ENCODE peak calls at places on chromosomes 11 and 22, in eight cellular contexts. One of them, this sample, is unnamed.

GRCh38 chr22:27309713-27310112 is 491.8 kb downstream of the MN1 start:
- DNase-seq in colonic mucosa: no peak
- DNase-seq in iris pigment epithelial cell: no peak
- DNase-seq in upper lobe of right lung: no peak
- DNase-seq in GM23338: no peak
- DNase-seq in uterus: no peak
- DNase-seq in A172: no peak
- DNase-seq in NCI-H146: no peak
- DNase-seq in this sample: no peak

GRCh38 chr11:19510468-19510867 is 202.2 kb upstream of the NAV2 start:
- DNase-seq in colonic mucosa: no peak
- DNase-seq in iris pigment epithelial cell: no peak
- DNase-seq in upper lobe of right lung: no peak
- DNase-seq in GM23338: no peak
- DNase-seq in uterus: no peak
- DNase-seq in A172: no peak
- DNase-seq in NCI-H146: no peak
- DNase-seq in this sample: no peak

GRCh38 chr11:45107051-45107450 is 39.4 kb upstream of the PRDM11 start:
- DNase-seq in colonic mucosa: no peak
- DNase-seq in iris pigment epithelial cell: no peak
- DNase-seq in upper lobe of right lung: no peak
- DNase-seq in GM23338: no peak
- DNase-seq in uterus: no peak
- DNase-seq in A172: no peak
- DNase-seq in NCI-H146: no peak
- DNase-seq in this sample: no peak

GRCh38 chr22:49488943-49489342 is 338.7 kb downstream of the BRD1 start:
- DNase-seq in colonic mucosa: no peak
- DNase-seq in iris pigment epithelial cell: no peak
- DNase-seq in upper lobe of right lung: no peak
- DNase-seq in GM23338: no peak
- DNase-seq in uterus: no peak
- DNase-seq in A172: no peak
- DNase-seq in NCI-H146: no peak
- DNase-seq in this sample: no peak

GRCh38 chr11:1391165-1392010 is 1.7 kb downstream of the BRSK2 start:
- DNase-seq in colonic mucosa: no peak
- DNase-seq in iris pigment epithelial cell: no peak
- DNase-seq in upper lobe of right lung: no peak
- DNase-seq in GM23338: peak; percentile 69
- DNase-seq in uterus: no peak
- DNase-seq in A172: no peak
- DNase-seq in NCI-H146: peak; percentile 45
- DNase-seq in this sample: no peak

GRCh38 chr11:118002541-118003019 is 16.4 kb downstream of the IL10RA start:
- DNase-seq in colonic mucosa: peak; percentile 47
- DNase-seq in iris pigment epithelial cell: no peak
- DNase-seq in upper lobe of right lung: no peak
- DNase-seq in GM23338: peak; percentile 35
- DNase-seq in uterus: peak; percentile 75
- DNase-seq in A172: no peak
- DNase-seq in NCI-H146: no peak
- DNase-seq in this sample: no peak

GRCh38 chr22:28268845-28269244 is 349.8 kb upstream of the PITPNB start:
- DNase-seq in colonic mucosa: no peak
- DNase-seq in iris pigment epithelial cell: no peak
- DNase-seq in upper lobe of right lung: no peak
- DNase-seq in GM23338: no peak
- DNase-seq in uterus: no peak
- DNase-seq in A172: no peak
- DNase-seq in NCI-H146: no peak
- DNase-seq in this sample: no peak

GRCh38 chr22:18048441-18048898 is 24.1 kb upstream of the MICAL3 start:
- DNase-seq in colonic mucosa: peak; percentile 36
- DNase-seq in iris pigment epithelial cell: peak; percentile 70
- DNase-seq in upper lobe of right lung: peak; percentile 60
- DNase-seq in GM23338: no peak
- DNase-seq in uterus: peak; percentile 41
- DNase-seq in A172: no peak
- DNase-seq in NCI-H146: no peak
- DNase-seq in this sample: peak; percentile 71

GRCh38 chr22:30000566-30000965 is 79.7 kb upstream of the HORMAD2 start:
- DNase-seq in colonic mucosa: no peak
- DNase-seq in iris pigment epithelial cell: peak; percentile 69
- DNase-seq in upper lobe of right lung: no peak
- DNase-seq in GM23338: no peak
- DNase-seq in uterus: no peak
- DNase-seq in A172: no peak
- DNase-seq in NCI-H146: no peak
- DNase-seq in this sample: no peak

GRCh38 chr22:22993184-22993583 is 77.1 kb upstream of the GNAZ start:
- DNase-seq in colonic mucosa: peak; percentile 32
- DNase-seq in iris pigment epithelial cell: no peak
- DNase-seq in upper lobe of right lung: no peak
- DNase-seq in GM23338: no peak
- DNase-seq in uterus: no peak
- DNase-seq in A172: no peak
- DNase-seq in NCI-H146: no peak
- DNase-seq in this sample: no peak

GRCh38 chr11:120807414-120808150 is 216.3 kb upstream of the TBCEL start:
- DNase-seq in colonic mucosa: no peak
- DNase-seq in iris pigment epithelial cell: peak; percentile 85
- DNase-seq in upper lobe of right lung: no peak
- DNase-seq in GM23338: peak; percentile 46
- DNase-seq in uterus: no peak
- DNase-seq in A172: peak; percentile 83
- DNase-seq in NCI-H146: no peak
- DNase-seq in this sample: no peak

GRCh38 chr11:23990346-23990745 is 506.5 kb upstream of the LUZP2 start:
- DNase-seq in colonic mucosa: no peak
- DNase-seq in iris pigment epithelial cell: peak; percentile 54
- DNase-seq in upper lobe of right lung: no peak
- DNase-seq in GM23338: no peak
- DNase-seq in uterus: no peak
- DNase-seq in A172: no peak
- DNase-seq in NCI-H146: no peak
- DNase-seq in this sample: no peak

GRCh38 chr22:30036656-30037055 is 43.6 kb upstream of the HORMAD2 start:
- DNase-seq in colonic mucosa: no peak
- DNase-seq in iris pigment epithelial cell: no peak
- DNase-seq in upper lobe of right lung: no peak
- DNase-seq in GM23338: no peak
- DNase-seq in uterus: no peak
- DNase-seq in A172: no peak
- DNase-seq in NCI-H146: no peak
- DNase-seq in this sample: no peak

GRCh38 chr11:19430346-19431058 is 189.8 kb upstream of the E2F8 start:
- DNase-seq in colonic mucosa: no peak
- DNase-seq in iris pigment epithelial cell: no peak
- DNase-seq in upper lobe of right lung: no peak
- DNase-seq in GM23338: no peak
- DNase-seq in uterus: no peak
- DNase-seq in A172: no peak
- DNase-seq in NCI-H146: no peak
- DNase-seq in this sample: no peak

GRCh38 chr11:74248469-74248868 is 63.0 kb downstream of the P4HA3 start:
- DNase-seq in colonic mucosa: no peak
- DNase-seq in iris pigment epithelial cell: no peak
- DNase-seq in upper lobe of right lung: no peak
- DNase-seq in GM23338: no peak
- DNase-seq in uterus: no peak
- DNase-seq in A172: no peak
- DNase-seq in NCI-H146: no peak
- DNase-seq in this sample: no peak

GRCh38 chr11:133957926-133958325 is 1.2 kb upstream of the IGSF9B start:
- DNase-seq in colonic mucosa: no peak
- DNase-seq in iris pigment epithelial cell: no peak
- DNase-seq in upper lobe of right lung: no peak
- DNase-seq in GM23338: peak; percentile 35
- DNase-seq in uterus: peak; percentile 40
- DNase-seq in A172: no peak
- DNase-seq in NCI-H146: no peak
- DNase-seq in this sample: no peak

GRCh38 chr22:47397673-47398072 is 635.2 kb downstream of the TBC1D22A start:
- DNase-seq in colonic mucosa: no peak
- DNase-seq in iris pigment epithelial cell: no peak
- DNase-seq in upper lobe of right lung: peak; percentile 41
- DNase-seq in GM23338: no peak
- DNase-seq in uterus: no peak
- DNase-seq in A172: no peak
- DNase-seq in NCI-H146: no peak
- DNase-seq in this sample: peak; percentile 22

GRCh38 chr22:24728790-24729637 is 45.5 kb downstream of the PIWIL3 start:
- DNase-seq in colonic mucosa: no peak
- DNase-seq in iris pigment epithelial cell: peak; percentile 91
- DNase-seq in upper lobe of right lung: no peak
- DNase-seq in GM23338: peak; percentile 9
- DNase-seq in uterus: peak; percentile 52
- DNase-seq in A172: no peak
- DNase-seq in NCI-H146: peak; percentile 58
- DNase-seq in this sample: no peak

GRCh38 chr11:116136987-116137674 is 632.9 kb upstream of the CADM1 start:
- DNase-seq in colonic mucosa: no peak
- DNase-seq in iris pigment epithelial cell: no peak
- DNase-seq in upper lobe of right lung: no peak
- DNase-seq in GM23338: no peak
- DNase-seq in uterus: no peak
- DNase-seq in A172: no peak
- DNase-seq in NCI-H146: no peak
- DNase-seq in this sample: no peak

GRCh38 chr11:31820438-31820818 is 9.3 kb upstream of the PAX6 start:
- DNase-seq in colonic mucosa: no peak
- DNase-seq in iris pigment epithelial cell: no peak
- DNase-seq in upper lobe of right lung: no peak
- DNase-seq in GM23338: peak; percentile 72
- DNase-seq in uterus: no peak
- DNase-seq in A172: no peak
- DNase-seq in NCI-H146: no peak
- DNase-seq in this sample: no peak

GRCh38 chr11:67271548-67272284 is 5.4 kb downstream of the GRK2 start:
- DNase-seq in colonic mucosa: no peak
- DNase-seq in iris pigment epithelial cell: no peak
- DNase-seq in upper lobe of right lung: peak; percentile 67
- DNase-seq in GM23338: no peak
- DNase-seq in uterus: no peak
- DNase-seq in A172: no peak
- DNase-seq in NCI-H146: no peak
- DNase-seq in this sample: peak; percentile 60

GRCh38 chr11:112730591-112730990 is 230.6 kb upstream of the NCAM1 start:
- DNase-seq in colonic mucosa: no peak
- DNase-seq in iris pigment epithelial cell: no peak
- DNase-seq in upper lobe of right lung: no peak
- DNase-seq in GM23338: no peak
- DNase-seq in uterus: no peak
- DNase-seq in A172: no peak
- DNase-seq in NCI-H146: no peak
- DNase-seq in this sample: no peak

GRCh38 chr22:46443850-46444389 is 93.5 kb downstream of the CELSR1 start:
- DNase-seq in colonic mucosa: peak; percentile 59
- DNase-seq in iris pigment epithelial cell: no peak
- DNase-seq in upper lobe of right lung: peak; percentile 78
- DNase-seq in GM23338: peak; percentile 33
- DNase-seq in uterus: no peak
- DNase-seq in A172: no peak
- DNase-seq in NCI-H146: peak; percentile 35
- DNase-seq in this sample: no peak

GRCh38 chr11:73528877-73529530 is 68.9 kb downstream of the FAM168A start:
- DNase-seq in colonic mucosa: no peak
- DNase-seq in iris pigment epithelial cell: no peak
- DNase-seq in upper lobe of right lung: no peak
- DNase-seq in GM23338: peak; percentile 42
- DNase-seq in uterus: no peak
- DNase-seq in A172: no peak
- DNase-seq in NCI-H146: no peak
- DNase-seq in this sample: no peak

GRCh38 chr11:33179431-33179830 is 18.2 kb upstream of the CSTF3 start:
- DNase-seq in colonic mucosa: no peak
- DNase-seq in iris pigment epithelial cell: peak; percentile 51
- DNase-seq in upper lobe of right lung: no peak
- DNase-seq in GM23338: peak; percentile 24
- DNase-seq in uterus: no peak
- DNase-seq in A172: peak; percentile 63
- DNase-seq in NCI-H146: no peak
- DNase-seq in this sample: no peak

GRCh38 chr11:111557425-111558111 is 17.0 kb downstream of the LAYN start:
- DNase-seq in colonic mucosa: no peak
- DNase-seq in iris pigment epithelial cell: peak; percentile 99
- DNase-seq in upper lobe of right lung: no peak
- DNase-seq in GM23338: no peak
- DNase-seq in uterus: no peak
- DNase-seq in A172: peak; percentile 91
- DNase-seq in NCI-H146: no peak
- DNase-seq in this sample: no peak

GRCh38 chr11:73263640-73264039 is 8.5 kb upstream of the P2RY6 start:
- DNase-seq in colonic mucosa: no peak
- DNase-seq in iris pigment epithelial cell: no peak
- DNase-seq in upper lobe of right lung: no peak
- DNase-seq in GM23338: no peak
- DNase-seq in uterus: no peak
- DNase-seq in A172: no peak
- DNase-seq in NCI-H146: no peak
- DNase-seq in this sample: no peak

GRCh38 chr11:122157540-122158173 is 41.6 kb upstream of the BLID start:
- DNase-seq in colonic mucosa: no peak
- DNase-seq in iris pigment epithelial cell: no peak
- DNase-seq in upper lobe of right lung: no peak
- DNase-seq in GM23338: no peak
- DNase-seq in uterus: no peak
- DNase-seq in A172: no peak
- DNase-seq in NCI-H146: no peak
- DNase-seq in this sample: no peak

GRCh38 chr11:28529540-28530410 is 421.6 kb downstream of the METTL15 start:
- DNase-seq in colonic mucosa: no peak
- DNase-seq in iris pigment epithelial cell: peak; percentile 85
- DNase-seq in upper lobe of right lung: no peak
- DNase-seq in GM23338: peak; percentile 74
- DNase-seq in uterus: no peak
- DNase-seq in A172: peak; percentile 53
- DNase-seq in NCI-H146: peak; percentile 13
- DNase-seq in this sample: no peak

GRCh38 chr22:27454807-27455450 is 346.6 kb downstream of the MN1 start:
- DNase-seq in colonic mucosa: no peak
- DNase-seq in iris pigment epithelial cell: no peak
- DNase-seq in upper lobe of right lung: no peak
- DNase-seq in GM23338: peak; percentile 32
- DNase-seq in uterus: no peak
- DNase-seq in A172: no peak
- DNase-seq in NCI-H146: no peak
- DNase-seq in this sample: no peak

GRCh38 chr11:64361659-64362058 is 2.7 kb downstream of the RPS6KA4 start:
- DNase-seq in colonic mucosa: no peak
- DNase-seq in iris pigment epithelial cell: no peak
- DNase-seq in upper lobe of right lung: no peak
- DNase-seq in GM23338: no peak
- DNase-seq in uterus: no peak
- DNase-seq in A172: no peak
- DNase-seq in NCI-H146: no peak
- DNase-seq in this sample: no peak